ENCODE peak calls at places on chromosomes 7 and 10, in five cellular contexts. One of them, this sample, is unnamed.

GRCh38 chr7:51314041-51314440 is 2.6 kb downstream of the COBL start:
- DNase-seq in AG08396: no peak
- DNase-seq in HFFc6: no peak
- DNase-seq in AG10803: no peak
- DNase-seq in K562: no peak
- DNase-seq in this sample: no peak

GRCh38 chr10:118522791-118523498 is 72.5 kb downstream of the PRLHR start:
- DNase-seq in AG10803: peak; percentile 79
- DNase-seq in HFFc6: peak; percentile 79
- DNase-seq in AG08396: peak; percentile 26
- DNase-seq in K562: no peak
- DNase-seq in this sample: no peak

GRCh38 chr10:61047011-61047410 is 103.0 kb upstream of the RHOBTB1 start:
- DNase-seq in HFFc6: no peak
- DNase-seq in AG08396: no peak
- DNase-seq in AG10803: no peak
- DNase-seq in K562: no peak
- DNase-seq in this sample: no peak

GRCh38 chr7:132758983-132759382 is 182.7 kb upstream of the PLXNA4 start:
- DNase-seq in AG10803: no peak
- DNase-seq in HFFc6: no peak
- DNase-seq in AG08396: no peak
- DNase-seq in K562: no peak
- DNase-seq in this sample: no peak

GRCh38 chr7:35820858-35821257 is 20.0 kb downstream of the SEPTIN7 start:
- DNase-seq in HFFc6: no peak
- DNase-seq in AG10803: no peak
- DNase-seq in K562: no peak
- DNase-seq in AG08396: no peak
- DNase-seq in this sample: no peak

GRCh38 chr10:27612615-27613014 is 108.5 kb downstream of the RAB18 start:
- DNase-seq in K562: no peak
- DNase-seq in AG08396: no peak
- DNase-seq in AG10803: peak; percentile 46
- DNase-seq in HFFc6: no peak
- DNase-seq in this sample: no peak

GRCh38 chr7:1192171-1192676 is 32.2 kb upstream of the ZFAND2A start:
- DNase-seq in K562: no peak
- DNase-seq in AG10803: peak; percentile 70
- DNase-seq in AG08396: peak; percentile 67
- DNase-seq in HFFc6: peak; percentile 70
- DNase-seq in this sample: no peak

GRCh38 chr7:44982535-44982923 is 3.7 kb upstream of the MYO1G start:
- DNase-seq in HFFc6: no peak
- DNase-seq in K562: no peak
- DNase-seq in AG10803: no peak
- DNase-seq in AG08396: no peak
- DNase-seq in this sample: no peak

GRCh38 chr7:45682358-45682735 is 108.2 kb downstream of the ADCY1 start:
- DNase-seq in AG08396: no peak
- DNase-seq in HFFc6: no peak
- DNase-seq in AG10803: no peak
- DNase-seq in K562: no peak
- DNase-seq in this sample: no peak

This sample was measured in putamen.